ENCODE peak calls at places on chromosomes 7 and 10, in four cellular contexts. One of them, this sample, is unnamed.

GRCh38 chr7:135795846-135796570 is 47.4 kb upstream of the FAM180A start:
- DNase-seq in neural crest cell: no peak
- DNase-seq in effector CD4-positive, alpha-beta T cell: no peak
- DNase-seq in KBM-7: no peak
- DNase-seq in this sample: no peak

GRCh38 chr10:43606323-43607198 is at the start of gene ZNF485:
- DNase-seq in neural crest cell: peak
- DNase-seq in KBM-7: peak
- DNase-seq in effector CD4-positive, alpha-beta T cell: peak
- DNase-seq in this sample: peak

GRCh38 chr7:141544831-141545230 is 6.4 kb upstream of the AGK start:
- DNase-seq in KBM-7: no peak
- DNase-seq in effector CD4-positive, alpha-beta T cell: no peak
- DNase-seq in neural crest cell: no peak
- DNase-seq in this sample: no peak

GRCh38 chr7:20282960-20283359 is 47.7 kb upstream of the ITGB8 start:
- DNase-seq in neural crest cell: no peak
- DNase-seq in KBM-7: no peak
- DNase-seq in effector CD4-positive, alpha-beta T cell: no peak
- DNase-seq in this sample: no peak

GRCh38 chr10:28875535-28876208 is 198.4 kb downstream of the BAMBI start:
- DNase-seq in KBM-7: no peak
- DNase-seq in effector CD4-positive, alpha-beta T cell: no peak
- DNase-seq in neural crest cell: no peak
- DNase-seq in this sample: peak

GRCh38 chr10:12559578-12560178 is 210.3 kb downstream of the CAMK1D start:
- DNase-seq in effector CD4-positive, alpha-beta T cell: no peak
- DNase-seq in KBM-7: no peak
- DNase-seq in neural crest cell: no peak
- DNase-seq in this sample: no peak

GRCh38 chr10:88473989-88474883 is 108.9 kb downstream of the RNLS start:
- DNase-seq in KBM-7: no peak
- DNase-seq in effector CD4-positive, alpha-beta T cell: no peak
- DNase-seq in neural crest cell: no peak
- DNase-seq in this sample: no peak

GRCh38 chr7:121480058-121480457 is 84.0 kb upstream of the FAM3C start:
- DNase-seq in KBM-7: no peak
- DNase-seq in neural crest cell: no peak
- DNase-seq in effector CD4-positive, alpha-beta T cell: no peak
- DNase-seq in this sample: no peak

GRCh38 chr7:151852486-151853396 is 24.2 kb downstream of the PRKAG2 start:
- DNase-seq in effector CD4-positive, alpha-beta T cell: no peak
- DNase-seq in neural crest cell: no peak
- DNase-seq in KBM-7: no peak
- DNase-seq in this sample: no peak